ENCODE peak calls at places on chromosomes 7 and 10, in six cellular contexts. Q is GM12878, D is HepG2, Y is H1, L is SK-N-SH, B is K562. A is an unnamed sample.

GRCh38 chr7:76358478-76359110 is at the start of gene YWHAG:
- DNase-seq in Q (no peak), D (peak), Y (peak), L (peak), B (peak), A (peak)

GRCh38 chr7:43148161-43148731 is 35.8 kb downstream of the HECW1 start:
- DNase-seq in Q (no peak), D (no peak), Y (no peak), L (no peak), B (no peak), A (no peak)

GRCh38 chr10:16944081-16944922 is 127.1 kb upstream of the RSU1 start:
- DNase-seq in Q (no peak), D (no peak), Y (no peak), L (peak), B (no peak), A (no peak)

GRCh38 chr7:5352440-5353010 is 69.8 kb downstream of the SLC29A4 start:
- DNase-seq in Q (no peak), D (no peak), Y (no peak), L (no peak), B (no peak), A (no peak)

GRCh38 chr7:130951303-130951975 is 217.4 kb upstream of the KLF14 start:
- DNase-seq in Q (no peak), D (no peak), Y (no peak), L (no peak), B (no peak), A (no peak)

GRCh38 chr10:77393821-77394501 is 243.6 kb downstream of the KCNMA1 start:
- DNase-seq in Q (no peak), D (no peak), Y (no peak), L (no peak), B (no peak), A (no peak)

GRCh38 chr10:50396491-50397311 is 145.4 kb upstream of the ASAH2 start:
- DNase-seq in Q (no peak), D (no peak), Y (no peak), L (no peak), B (peak), A (no peak)

GRCh38 chr7:23713285-23714235 is 3.5 kb downstream of the STK31 start:
- DNase-seq in Q (no peak), D (peak), Y (no peak), L (no peak), B (no peak), A (no peak)

GRCh38 chr7:45663167-45663921 is 89.2 kb downstream of the ADCY1 start:
- DNase-seq in Q (no peak), D (peak), Y (peak), L (no peak), B (peak), A (peak)

GRCh38 chr7:95824586-95824985 is 52.2 kb downstream of the DYNC1I1 start:
- DNase-seq in Q (no peak), D (no peak), Y (no peak), L (no peak), B (no peak), A (no peak)

GRCh38 chr10:75234683-75235374 is 928 bp downstream of the COMTD1 start:
- DNase-seq in Q (no peak), D (no peak), Y (peak), L (peak), B (peak), A (no peak)

GRCh38 chr10:67506757-67507091 is 189.3 kb downstream of the CTNNA3 start:
- DNase-seq in Q (no peak), D (no peak), Y (no peak), L (no peak), B (no peak), A (no peak)

GRCh38 chr10:14751576-14752330 is 22.9 kb downstream of the FAM107B start:
- DNase-seq in Q (no peak), D (no peak), Y (no peak), L (no peak), B (no peak), A (peak)

GRCh38 chr10:91251430-91252056 is 31.1 kb downstream of the PCGF5 start:
- DNase-seq in Q (peak), D (peak), Y (no peak), L (peak), B (peak), A (peak)

GRCh38 chr10:69425513-69426298 is 9.0 kb upstream of the TACR2 start:
- DNase-seq in Q (no peak), D (peak), Y (no peak), L (no peak), B (no peak), A (peak)

GRCh38 chr10:12499066-12499465 is 149.7 kb downstream of the CAMK1D start:
- DNase-seq in Q (no peak), D (no peak), Y (no peak), L (no peak), B (no peak), A (no peak)

GRCh38 chr7:79452495-79453265 is 787 bp downstream of the MAGI2 start:
- DNase-seq in Q (no peak), D (peak), Y (peak), L (peak), B (no peak), A (no peak)

GRCh38 chr7:80134105-80134535 is 511 bp upstream of the GNAI1 start:
- DNase-seq in Q (no peak), D (no peak), Y (no peak), L (no peak), B (no peak), A (no peak)

GRCh38 chr7:117673839-117674238 is 194.0 kb downstream of the CFTR start:
- DNase-seq in Q (no peak), D (peak), Y (no peak), L (peak), B (peak), A (no peak)

GRCh38 chr7:2522780-2523433 is 3.3 kb downstream of the LFNG start:
- DNase-seq in Q (no peak), D (peak), Y (no peak), L (no peak), B (no peak), A (no peak)

GRCh38 chr7:95595825-95596182 is 512 bp downstream of the PDK4 start:
- DNase-seq in Q (no peak), D (no peak), Y (no peak), L (no peak), B (no peak), A (no peak)

GRCh38 chr10:17859492-17860156 is 50.5 kb downstream of the MRC1 start:
- DNase-seq in Q (no peak), D (no peak), Y (no peak), L (no peak), B (no peak), A (no peak)

GRCh38 chr7:98557538-98558031 is 59.5 kb upstream of the NPTX2 start:
- DNase-seq in Q (no peak), D (no peak), Y (no peak), L (peak), B (no peak), A (no peak)

GRCh38 chr7:522071-522937 is 2.7 kb upstream of the PDGFA start:
- DNase-seq in Q (peak), D (no peak), Y (no peak), L (no peak), B (peak), A (no peak)

GRCh38 chr10:46297406-46298204 is 10.8 kb downstream of the ANTXRL start:
- DNase-seq in Q (no peak), D (no peak), Y (peak), L (no peak), B (no peak), A (no peak)

GRCh38 chr7:98831641-98832221 is 38.1 kb downstream of the TMEM130 start:
- DNase-seq in Q (no peak), D (peak), Y (peak), L (peak), B (peak), A (peak)

GRCh38 chr10:114825513-114826253 is 4.1 kb downstream of the FHIP2A start:
- DNase-seq in Q (peak), D (no peak), Y (no peak), L (no peak), B (no peak), A (no peak)

DNA sequence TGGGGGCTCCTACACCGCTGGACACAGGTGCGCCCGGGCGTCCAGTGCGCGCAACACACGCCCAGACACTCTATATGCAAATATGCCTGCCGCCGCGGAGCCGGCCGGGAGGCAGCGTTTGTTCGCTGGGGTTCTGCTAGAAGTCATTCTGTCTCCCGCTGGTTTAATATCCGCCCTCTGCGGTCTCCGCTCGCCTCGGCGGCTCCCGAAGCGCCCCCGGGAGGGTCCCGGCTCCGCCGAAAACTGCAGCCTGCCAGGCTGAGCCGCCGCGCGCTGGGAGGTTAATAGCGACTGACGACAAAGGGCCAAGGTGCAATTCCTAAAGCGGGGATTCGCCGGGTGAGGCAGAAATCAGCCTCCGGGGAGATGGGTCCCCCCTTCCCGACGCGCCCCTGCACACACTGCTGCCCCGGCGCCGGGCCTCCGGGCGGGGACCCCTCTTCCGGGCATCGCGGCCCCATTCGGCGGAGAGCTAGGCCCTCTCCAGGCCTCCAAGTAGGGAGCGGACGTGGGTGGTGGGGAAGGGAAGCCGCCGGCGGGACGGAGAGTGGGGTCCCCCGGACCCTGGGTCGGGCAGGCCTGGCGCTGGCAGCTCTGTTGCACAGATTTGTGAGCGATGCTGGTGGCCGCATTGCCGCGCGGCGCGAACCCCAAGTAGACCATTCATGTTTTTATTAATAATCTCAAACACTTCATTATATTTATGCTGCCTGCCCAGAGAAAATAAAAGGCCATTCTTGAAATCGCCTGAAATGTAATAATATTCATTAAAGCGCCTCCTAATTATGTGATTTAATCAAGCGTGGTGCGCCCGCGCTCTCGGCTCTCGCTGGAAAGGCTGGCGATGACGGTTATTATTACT is 9.1 kb downstream of the EN2 start:
- DNase-seq in Q (no peak), D (peak), Y (peak), L (peak), B (no peak), A (no peak)
- TF ChIP-seq GABPA in Q (no peak), D (no peak), Y (no peak), L (no peak), B (no peak), A (no peak)

GRCh38 chr10:117214401-117214800 is 17.1 kb downstream of the KCNK18 start:
- DNase-seq in Q (no peak), D (no peak), Y (no peak), L (no peak), B (no peak), A (no peak)

GRCh38 chr10:117217196-117217761 is 20.0 kb downstream of the KCNK18 start:
- DNase-seq in Q (no peak), D (no peak), Y (peak), L (no peak), B (no peak), A (no peak)

GRCh38 chr10:117215079-117215478 is 17.8 kb downstream of the KCNK18 start:
- DNase-seq in Q (no peak), D (no peak), Y (no peak), L (no peak), B (no peak), A (no peak)

GRCh38 chr10:117216611-117217195 is 19.4 kb downstream of the KCNK18 start:
- DNase-seq in Q (no peak), D (peak), Y (peak), L (peak), B (peak), A (peak)

GRCh38 chr10:117216028-117216427 is 18.7 kb downstream of the KCNK18 start:
- DNase-seq in Q (no peak), D (no peak), Y (no peak), L (no peak), B (no peak), A (no peak)
- H3K4me3 ChIP-seq in Q (no peak), D (no peak), Y (no peak), L (peak), B (no peak), A (no peak)

GRCh38 chr10:28975891-28976471 is 298.7 kb downstream of the BAMBI start:
- DNase-seq in Q (no peak), D (peak), Y (no peak), L (no peak), B (no peak), A (no peak)
- TF ChIP-seq GABPA in Q (no peak), D (no peak), Y (no peak), L (no peak), B (no peak), A (no peak)

GRCh38 chr7:151408498-151408838 is 1.4 kb downstream of the WDR86 start:
- DNase-seq in Q (no peak), D (no peak), Y (no peak), L (no peak), B (no peak), A (no peak)
- H3K4me3 ChIP-seq in Q (no peak), D (no peak), Y (peak), L (peak), B (no peak), A (no peak)

GRCh38 chr10:132292287-132292971 is 15.3 kb downstream of the STK32C start:
- DNase-seq in Q (no peak), D (no peak), Y (no peak), L (no peak), B (no peak), A (no peak)

GRCh38 chr10:132293416-132294195 is 14.1 kb downstream of the STK32C start:
- DNase-seq in Q (no peak), D (no peak), Y (no peak), L (peak), B (no peak), A (no peak)

GRCh38 chr10:132291826-132292225 is 15.9 kb downstream of the STK32C start:
- DNase-seq in Q (no peak), D (no peak), Y (no peak), L (no peak), B (no peak), A (no peak)

GRCh38 chr10:132294196-132294520 is 13.6 kb downstream of the STK32C start:
- DNase-seq in Q (no peak), D (no peak), Y (no peak), L (no peak), B (no peak), A (no peak)

GRCh38 chr10:132292972-132293415 is 14.8 kb downstream of the STK32C start:
- DNase-seq in Q (no peak), D (no peak), Y (no peak), L (peak), B (no peak), A (no peak)
- TF ChIP-seq GABPA in Q (no peak), D (no peak), Y (no peak), L (no peak), B (no peak), A (no peak)